ENCODE peak calls at places on chromosomes 16 and 17, in six cellular contexts. O is CD4-positive, alpha-beta T cell; S is lung; W is stomach; K is tibial artery; H is GM23248. A is an unnamed sample.

GRCh38 chr17:36848008-36848902 is 89.0 kb upstream of the LHX1 start:
- DNase-seq in H (no peak), S (no peak), O (no peak), W (no peak), K (no peak), A (no peak)

GRCh38 chr17:65154770-65155589 is 17.8 kb downstream of the RGS9 start:
- DNase-seq in H (peak), O (no peak), S (no peak), W (no peak), K (no peak), A (no peak)

GRCh38 chr17:82031885-82032627 is 578 bp downstream of the RAC3 start:
- DNase-seq in H (no peak), W (peak), S (no peak), O (no peak), K (no peak), A (no peak)

GRCh38 chr17:78999947-79000395 is 9.6 kb downstream of the CANT1 start:
- DNase-seq in H (no peak), S (no peak), O (no peak), W (no peak), K (peak), A (no peak)

GRCh38 chr17:81665205-81666091 is 957 bp downstream of the OXLD1 start:
- DNase-seq in O (peak), H (peak), K (no peak), S (no peak), W (no peak), A (no peak)

GRCh38 chr17:77285594-77286390 is 145.0 kb downstream of the SEC14L1 start:
- DNase-seq in K (peak), S (peak), O (no peak), H (peak), W (peak), A (no peak)

GRCh38 chr17:57502696-57503307 is 242.3 kb downstream of the CCDC182 start:
- DNase-seq in H (no peak), K (no peak), W (no peak), S (no peak), O (no peak), A (no peak)

GRCh38 chr16:58644108-58644507 is 14.5 kb upstream of the CNOT1 start:
- DNase-seq in O (no peak), S (no peak), H (no peak), K (no peak), W (no peak), A (no peak)

GRCh38 chr17:78316867-78317816 is 42.7 kb downstream of the SOCS3 start:
- DNase-seq in K (no peak), O (no peak), H (peak), S (peak), W (peak), A (no peak)

GRCh38 chr17:50689251-50689650 is 18.5 kb downstream of the ANKRD40 start:
- DNase-seq in W (no peak), S (no peak), O (no peak), K (no peak), H (peak), A (no peak)

GRCh38 chr17:15945493-15946209 is 721 bp downstream of the ADORA2B start:
- DNase-seq in W (no peak), O (no peak), K (no peak), H (peak), S (no peak), A (no peak)

GRCh38 chr17:79340771-79341528 is 266.3 kb downstream of the ENGASE start:
- DNase-seq in W (no peak), O (no peak), H (no peak), S (no peak), K (no peak), A (no peak)

GRCh38 chr17:69574257-69575197 is 160.0 kb downstream of the MAP2K6 start:
- DNase-seq in H (peak), K (no peak), O (no peak), W (no peak), S (no peak), A (no peak)

GRCh38 chr17:56781944-56782737 is 51.6 kb downstream of the C17orf67 start:
- DNase-seq in H (no peak), S (no peak), O (no peak), K (no peak), W (no peak), A (no peak)

GRCh38 chr17:39662551-39663339 is 2.4 kb upstream of the TCAP start:
- DNase-seq in K (no peak), O (no peak), H (no peak), S (no peak), W (peak), A (no peak)

GRCh38 chr16:3465301-3465700 is 21.8 kb downstream of the NAA60 start:
- DNase-seq in H (no peak), K (no peak), W (no peak), O (no peak), S (no peak), A (no peak)

GRCh38 chr16:71367243-71367976 is 8.9 kb downstream of the CALB2 start:
- DNase-seq in S (no peak), H (peak), W (peak), O (no peak), K (no peak), A (peak)

GRCh38 chr16:51084074-51084928 is 66.8 kb downstream of the SALL1 start:
- DNase-seq in W (no peak), H (no peak), S (no peak), O (no peak), K (no peak), A (no peak)

GRCh38 chr17:65688307-65688706 is 126.9 kb upstream of the AXIN2 start:
- DNase-seq in H (no peak), K (no peak), O (no peak), W (no peak), S (no peak), A (no peak)

GRCh38 chr17:38724337-38724988 is 5.7 kb upstream of the CISD3 start:
- DNase-seq in H (no peak), O (no peak), S (no peak), K (peak), W (peak), A (peak)

GRCh38 chr16:89970011-89970410 is 21.5 kb downstream of the DEF8 start:
- DNase-seq in H (no peak), K (no peak), S (no peak), O (no peak), W (no peak), A (peak)

GRCh38 chr16:54289242-54290051 is 2.9 kb upstream of the IRX3 start:
- DNase-seq in W (no peak), H (no peak), S (no peak), O (no peak), K (no peak), A (no peak)

GRCh38 chr17:75875182-75875939 is 3.0 kb downstream of the TRIM47 start:
- DNase-seq in W (peak), K (peak), H (no peak), S (peak), O (no peak), A (peak)

GRCh38 chr17:59492091-59492451 is 73.3 kb upstream of the DHX40 start:
- DNase-seq in K (no peak), H (no peak), W (no peak), O (no peak), S (no peak), A (no peak)

GRCh38 chr17:12568358-12569251 is 97.1 kb upstream of the MYOCD start:
- DNase-seq in H (no peak), K (no peak), W (no peak), S (no peak), O (no peak), A (no peak)

GRCh38 chr17:17351356-17351891 is 48.3 kb downstream of the NT5M start:
- DNase-seq in H (no peak), S (no peak), W (peak), K (no peak), O (no peak), A (no peak)

GRCh38 chr17:78589031-78589675 is 12.0 kb upstream of the DNAH17 start:
- DNase-seq in O (no peak), K (no peak), W (no peak), S (no peak), H (no peak), A (no peak)

GRCh38 chr17:41521574-41522261 is 3.0 kb upstream of the KRT15 start:
- DNase-seq in S (peak), K (no peak), O (no peak), H (peak), W (peak), A (no peak)

GRCh38 chr17:13600475-13601316 is 1.0 kb downstream of the HS3ST3A1 start:
- DNase-seq in K (no peak), W (no peak), S (no peak), O (no peak), H (peak), A (no peak)

GRCh38 chr16:26735521-26735920 is 331.2 kb upstream of the C16orf82 start:
- DNase-seq in H (no peak), S (no peak), O (no peak), W (no peak), K (no peak), A (no peak)

GRCh38 chr16:26666486-26666885 is 400.2 kb upstream of the C16orf82 start:
- DNase-seq in O (no peak), W (no peak), S (no peak), K (no peak), H (no peak), A (no peak)

GRCh38 chr16:22890976-22891375 is 77.0 kb downstream of the HS3ST2 start:
- DNase-seq in O (no peak), K (no peak), H (no peak), S (no peak), W (no peak), A (no peak)

GRCh38 chr17:29283496-29283895 is 10.5 kb downstream of the NUFIP2 start:
- DNase-seq in K (no peak), H (peak), W (no peak), S (no peak), O (no peak), A (no peak)

GRCh38 chr16:67549240-67549639 is 13.1 kb upstream of the CTCF start:
- DNase-seq in H (no peak), K (no peak), S (no peak), O (no peak), W (no peak), A (no peak)

GRCh38 chr16:67546761-67547422 is 15.4 kb upstream of the CTCF start:
- DNase-seq in O (peak), K (no peak), W (peak), H (peak), S (peak), A (peak)

GRCh38 chr16:67547423-67548264 is 14.7 kb upstream of the CTCF start:
- DNase-seq in H (no peak), W (no peak), K (no peak), O (no peak), S (no peak), A (no peak)

GRCh38 chr16:67549936-67550335 is 12.4 kb upstream of the CTCF start:
- DNase-seq in S (no peak), K (no peak), W (no peak), H (no peak), O (no peak), A (no peak)

GRCh38 chr16:67548265-67549126 is 13.8 kb upstream of the CTCF start:
- DNase-seq in S (no peak), K (no peak), W (no peak), O (no peak), H (peak), A (no peak)
- H3K27ac ChIP-seq in S (no peak), K (no peak), W (peak), O (peak), H (no peak), A (no peak)

GRCh38 chr16:11231367-11231970 is 24.5 kb downstream of the SOCS1 start:
- DNase-seq in W (no peak), H (no peak), O (no peak), K (no peak), S (no peak), A (no peak)
- H3K27ac ChIP-seq in W (no peak), H (no peak), O (no peak), K (no peak), S (no peak), A (no peak)

DNA sequence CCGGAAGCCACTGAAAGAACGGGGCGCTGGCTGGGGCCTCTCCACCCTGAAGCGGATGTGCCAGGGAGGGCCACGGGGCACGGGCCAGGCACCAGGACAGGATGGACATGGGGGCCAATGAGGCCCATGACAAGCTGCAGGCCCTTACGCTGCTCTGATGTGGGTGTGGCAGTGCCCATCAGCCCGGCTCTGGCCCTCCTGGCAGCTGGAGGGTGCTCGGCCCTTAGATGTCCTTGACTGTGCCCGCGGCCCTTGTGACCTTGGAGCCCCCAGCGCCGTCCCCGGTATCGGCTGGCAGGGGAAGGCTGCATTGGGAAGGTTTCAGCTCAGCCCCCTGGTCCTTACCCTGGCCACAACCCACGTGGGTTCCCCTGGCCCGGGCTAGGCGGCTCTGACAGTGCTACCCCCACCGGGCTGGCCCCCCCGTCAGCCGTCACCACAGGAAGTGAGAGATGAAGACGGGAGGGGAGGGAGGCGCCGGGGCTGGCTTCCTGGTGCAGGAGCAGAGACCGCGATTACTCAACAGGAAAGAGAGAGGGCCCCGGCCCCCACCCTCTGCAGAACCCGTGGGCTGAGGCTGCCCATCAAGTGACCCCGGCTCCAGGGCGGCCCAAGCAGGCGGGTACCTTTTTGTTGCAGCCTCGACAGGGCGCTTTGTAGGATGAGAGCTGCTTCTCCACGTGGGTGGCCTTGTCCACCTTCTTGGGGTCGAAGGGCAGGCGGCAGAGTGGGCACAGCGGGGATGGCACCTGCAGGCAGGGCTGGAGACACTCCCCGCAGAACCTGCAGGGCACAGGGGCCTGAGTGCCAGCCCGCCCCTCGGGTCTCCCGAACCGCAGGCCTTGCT is 5.3 kb downstream of the RNF166 start:
- DNase-seq in K (peak), H (peak), W (peak), S (peak), O (peak), A (peak)
- H3K27ac ChIP-seq in K (no peak), H (no peak), W (peak), S (peak), O (peak), A (peak)

DNA sequence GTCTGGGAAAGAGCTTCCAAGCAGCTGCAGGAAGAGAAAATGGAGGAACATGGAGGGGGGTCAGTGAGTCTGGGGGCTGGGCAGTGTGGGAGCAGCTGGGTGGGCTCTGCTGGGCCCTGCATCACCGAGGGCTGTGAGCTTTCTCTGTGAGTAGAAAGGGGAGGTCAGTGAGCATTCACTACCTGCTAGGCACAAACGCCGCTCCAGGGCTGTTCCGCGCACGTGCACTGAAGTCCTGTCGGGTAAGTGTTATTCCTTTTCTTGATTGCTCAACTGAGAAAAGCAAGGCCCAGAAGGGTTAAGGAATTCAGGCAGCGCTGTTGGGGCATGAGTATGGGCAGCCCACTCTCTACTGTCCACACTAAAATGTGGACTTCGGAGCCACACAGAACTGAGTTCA is 4.7 kb downstream of the CACNG5 start:
- DNase-seq in K (no peak), H (no peak), W (no peak), O (no peak), S (no peak), A (no peak)
- H3K27ac ChIP-seq in K (no peak), H (no peak), W (no peak), O (no peak), S (no peak), A (no peak)

GRCh38 chr16:72945081-72945480 is 102.8 kb downstream of the ZFHX3 start:
- DNase-seq in H (no peak), K (no peak), O (no peak), W (no peak), S (no peak), A (no peak)

GRCh38 chr16:72947379-72948237 is 100.3 kb downstream of the ZFHX3 start:
- DNase-seq in S (no peak), H (peak), K (no peak), W (no peak), O (no peak), A (no peak)

GRCh38 chr16:72945611-72946010 is 102.3 kb downstream of the ZFHX3 start:
- DNase-seq in K (no peak), W (no peak), S (no peak), O (no peak), H (no peak), A (no peak)

GRCh38 chr16:72946063-72946462 is 101.9 kb downstream of the ZFHX3 start:
- DNase-seq in K (no peak), H (no peak), S (no peak), W (no peak), O (no peak), A (no peak)

GRCh38 chr16:72946474-72947194 is 101.3 kb downstream of the ZFHX3 start:
- DNase-seq in H (no peak), W (peak), K (peak), O (no peak), S (no peak), A (no peak)
- H3K27ac ChIP-seq in H (no peak), W (peak), K (peak), O (no peak), S (peak), A (no peak)

DNA sequence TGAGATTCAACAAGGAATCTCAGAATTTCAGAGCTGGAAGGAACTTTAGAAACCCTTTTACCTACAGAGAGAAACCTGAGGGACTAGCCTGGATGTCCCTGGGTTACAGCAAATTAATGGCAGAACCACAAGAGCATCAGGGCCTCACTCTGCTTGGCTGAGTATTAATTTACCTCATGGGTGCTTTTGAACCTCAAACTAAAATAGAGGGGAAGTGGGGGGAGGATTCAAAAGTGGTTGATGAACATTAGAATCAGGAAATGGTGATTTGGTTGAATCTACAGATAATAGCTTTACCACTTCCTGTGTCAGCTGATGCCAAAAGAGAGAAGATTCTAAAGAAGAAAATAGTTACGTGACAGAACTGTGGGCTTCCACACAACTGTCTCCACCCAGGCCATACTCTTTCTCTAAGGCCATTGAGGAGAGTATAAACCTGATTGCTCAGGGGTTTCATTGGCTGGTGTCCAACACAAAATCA is 11.3 kb upstream of the SKAP1 start:
- DNase-seq in O (no peak), K (no peak), H (no peak), W (no peak), S (no peak), A (no peak)
- H3K27ac ChIP-seq in O (peak), K (no peak), H (no peak), W (peak), S (no peak), A (no peak)

GRCh38 chr17:19752216-19753048 is 4.3 kb upstream of the ALDH3A1 start:
- DNase-seq in H (peak), S (no peak), K (no peak), W (no peak), O (no peak), A (no peak)
- H3K27ac ChIP-seq in H (peak), S (peak), K (peak), W (peak), O (no peak), A (peak)

GRCh38 chr17:71375948-71376347 is 744.9 kb upstream of the SOX9 start:
- DNase-seq in H (no peak), K (no peak), W (no peak), O (no peak), S (no peak), A (no peak)
- H3K27ac ChIP-seq in H (no peak), K (no peak), W (no peak), O (no peak), S (no peak), A (no peak)

DNA sequence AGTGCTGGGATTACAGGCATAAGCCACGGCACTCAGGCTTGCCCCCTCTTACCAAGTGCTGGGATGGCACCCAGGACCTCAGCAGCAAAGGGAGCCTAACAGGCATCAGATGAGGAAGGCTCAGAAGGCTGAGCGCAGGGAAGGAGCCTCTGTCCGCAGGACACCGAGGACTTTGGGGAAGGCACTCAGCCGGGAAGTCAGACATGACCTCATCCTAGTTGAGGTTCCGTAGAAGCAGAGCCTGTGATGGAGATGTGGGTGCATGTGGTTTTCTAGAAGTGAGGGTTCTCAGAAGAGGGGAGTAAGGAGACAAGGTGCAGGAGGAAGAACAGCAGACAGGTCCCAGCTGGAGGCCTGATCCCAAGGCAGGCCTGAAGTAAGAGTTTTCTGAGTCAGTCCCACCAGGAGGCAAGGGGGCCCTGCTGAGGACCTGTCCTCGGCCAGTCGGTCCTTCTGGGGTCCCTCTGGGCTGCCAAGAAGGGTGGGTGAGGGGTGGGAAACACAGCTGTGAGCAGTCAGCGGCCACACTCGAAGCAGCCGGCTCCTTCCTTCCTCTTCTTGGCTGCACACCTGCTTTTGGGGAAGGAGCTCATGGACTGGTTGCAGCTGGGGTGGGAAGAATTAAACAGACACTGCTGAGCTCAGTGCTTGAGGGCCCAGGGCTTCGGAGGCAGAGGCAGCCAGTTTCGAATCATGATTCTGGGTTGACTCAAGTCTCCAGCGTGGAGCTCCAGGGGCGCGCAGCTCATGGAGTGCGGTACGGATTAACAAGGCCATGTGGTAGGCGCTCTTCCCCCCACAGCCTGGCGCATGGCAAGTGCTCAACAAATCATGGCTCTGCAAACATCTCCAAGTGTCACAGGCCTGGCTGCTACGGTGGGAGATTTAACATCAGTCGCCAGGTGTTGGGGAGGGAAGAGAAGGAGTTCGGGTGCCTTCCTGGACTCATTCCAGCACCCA is 38.9 kb upstream of the SNN start:
- DNase-seq in H (no peak), S (no peak), K (peak), W (no peak), O (no peak), A (no peak)
- H3K27ac ChIP-seq in H (peak), S (peak), K (peak), W (peak), O (no peak), A (peak)

GRCh38 chr17:21018894-21019293 is 23.9 kb downstream of the USP22 start:
- DNase-seq in H (no peak), S (no peak), K (no peak), W (no peak), O (no peak), A (no peak)
- H3K27ac ChIP-seq in H (no peak), S (no peak), K (no peak), W (no peak), O (no peak), A (no peak)